ENCODE peak calls at places on chromosomes 12 and 14, in eight cellular contexts. K is HepG2; X is pancreas; M is heart right ventricle; J is thoracic aorta; U is K562; L is A549; C is CD8-positive, alpha-beta T cell. V is an unnamed sample.

GRCh38 chr12:4056910-4057845 is 184.0 kb upstream of the PARP11 start:
- ATAC-seq in X (peak), K (peak), C (no peak), J (no peak), M (no peak), L (no peak), U (no peak), V (no peak)

GRCh38 chr12:45775964-45776363 is 46.5 kb downstream of the ARID2 start:
- ATAC-seq in K (no peak), U (no peak), M (peak), C (no peak), L (no peak), J (no peak), X (no peak), V (no peak)

GRCh38 chr12:107731376-107731775 is 29.6 kb downstream of the PRDM4 start:
- ATAC-seq in C (no peak), M (no peak), J (no peak), U (no peak), L (peak), K (no peak), X (no peak), V (no peak)

GRCh38 chr14:65073605-65074201 is 28.6 kb downstream of the MAX start:
- ATAC-seq in K (peak), C (no peak), M (no peak), U (peak), L (no peak), X (no peak), J (no peak), V (no peak)

GRCh38 chr12:118015306-118015705 is 1.2 kb upstream of the RFC5 start:
- ATAC-seq in K (no peak), M (no peak), L (no peak), J (no peak), U (no peak), C (no peak), X (no peak), V (no peak)

GRCh38 chr12:54598966-54599365 is 10.5 kb upstream of the PPP1R1A start:
- ATAC-seq in M (no peak), X (no peak), L (no peak), C (no peak), K (no peak), J (no peak), U (no peak), V (no peak)

GRCh38 chr14:89202413-89202812 is 214.6 kb downstream of the FOXN3 start:
- ATAC-seq in L (no peak), J (no peak), K (no peak), X (no peak), U (no peak), M (no peak), C (no peak), V (no peak)

GRCh38 chr12:58425481-58426392 is 484.4 kb downstream of the ATP23 start:
- ATAC-seq in C (no peak), M (no peak), J (peak), L (peak), K (peak), X (peak), U (no peak), V (peak)

GRCh38 chr12:10716704-10717315 is 6.3 kb downstream of the YBX3 start:
- ATAC-seq in U (no peak), C (no peak), J (peak), M (peak), L (peak), X (peak), K (no peak), V (peak)

GRCh38 chr12:104877107-104877705 is 80.9 kb downstream of the SLC41A2 start:
- ATAC-seq in U (peak), J (no peak), L (peak), X (peak), C (no peak), M (peak), K (no peak), V (peak)

GRCh38 chr12:27552886-27553560 is 29.0 kb downstream of the PPFIBP1 start:
- ATAC-seq in L (no peak), K (peak), J (no peak), U (no peak), X (no peak), M (no peak), C (no peak), V (no peak)

GRCh38 chr14:101627913-101628257 is 66.6 kb downstream of the DIO3 start:
- ATAC-seq in X (no peak), C (no peak), J (no peak), K (no peak), U (no peak), M (no peak), L (no peak), V (no peak)

GRCh38 chr14:73476451-73476905 is 14.3 kb upstream of the RIOX1 start:
- ATAC-seq in C (no peak), M (no peak), L (no peak), X (no peak), K (no peak), U (no peak), J (no peak), V (no peak)

GRCh38 chr12:108645686-108646596 is 12.2 kb upstream of the SELPLG start:
- ATAC-seq in K (no peak), C (no peak), J (no peak), M (no peak), X (no peak), U (no peak), L (no peak), V (no peak)

GRCh38 chr14:24959791-24960331 is 90.1 kb downstream of the STXBP6 start:
- ATAC-seq in J (no peak), X (peak), M (peak), U (no peak), C (no peak), K (peak), L (no peak), V (peak)

GRCh38 chr14:100546051-100546443 is 41.2 kb downstream of the BEGAIN start:
- ATAC-seq in L (no peak), K (no peak), C (peak), M (no peak), J (no peak), X (no peak), U (peak), V (peak)

GRCh38 chr14:29227631-29228030 is 461.0 kb downstream of the FOXG1 start:
- ATAC-seq in L (no peak), J (no peak), M (no peak), U (no peak), K (no peak), C (no peak), X (no peak), V (no peak)

GRCh38 chr14:29216774-29217232 is 450.2 kb downstream of the FOXG1 start:
- ATAC-seq in J (no peak), U (no peak), X (no peak), M (no peak), L (no peak), K (peak), C (no peak), V (no peak)

GRCh38 chr14:29217813-29218450 is 451.3 kb downstream of the FOXG1 start:
- ATAC-seq in K (peak), J (no peak), C (no peak), X (no peak), M (no peak), L (no peak), U (no peak), V (no peak)

GRCh38 chr14:29220077-29220476 is 453.5 kb downstream of the FOXG1 start:
- ATAC-seq in U (no peak), L (no peak), X (no peak), C (no peak), K (peak), J (no peak), M (no peak), V (no peak)

DNA sequence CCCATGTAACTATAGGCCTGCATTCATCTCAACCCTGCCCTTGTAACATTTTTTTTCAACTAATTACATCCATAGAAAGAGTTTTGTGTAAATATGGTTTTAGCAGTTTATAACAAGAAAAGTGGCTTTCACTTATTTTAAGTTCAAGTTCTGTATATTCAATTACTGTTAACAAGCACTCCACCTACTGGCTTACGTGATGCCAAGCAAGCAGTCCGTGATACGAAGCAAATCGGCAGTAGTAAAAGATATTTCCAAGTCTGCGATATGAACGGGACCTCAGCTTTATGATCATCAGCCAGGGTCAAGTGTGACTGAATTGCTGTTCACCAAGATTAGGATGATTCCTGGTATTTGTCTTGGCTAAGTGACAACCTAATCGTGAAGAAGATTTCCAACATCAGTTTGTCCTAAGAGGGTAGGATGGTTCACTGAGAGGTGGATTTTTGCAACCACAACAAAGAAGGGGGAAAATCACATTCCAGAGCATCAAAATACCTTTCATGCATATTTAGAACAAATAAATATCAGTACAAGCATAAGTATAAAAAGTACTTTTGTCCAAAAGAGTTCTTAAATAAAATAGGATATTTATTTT is 456.2 kb downstream of the FOXG1 start:
- ATAC-seq in L (no peak), M (no peak), J (no peak), C (no peak), U (no peak), K (peak), X (peak), V (no peak)
- TF ChIP-seq CTCF in L (peak), M (peak), J (no peak), C (no peak), U (peak), K (peak), X (no peak), V (peak)

DNA sequence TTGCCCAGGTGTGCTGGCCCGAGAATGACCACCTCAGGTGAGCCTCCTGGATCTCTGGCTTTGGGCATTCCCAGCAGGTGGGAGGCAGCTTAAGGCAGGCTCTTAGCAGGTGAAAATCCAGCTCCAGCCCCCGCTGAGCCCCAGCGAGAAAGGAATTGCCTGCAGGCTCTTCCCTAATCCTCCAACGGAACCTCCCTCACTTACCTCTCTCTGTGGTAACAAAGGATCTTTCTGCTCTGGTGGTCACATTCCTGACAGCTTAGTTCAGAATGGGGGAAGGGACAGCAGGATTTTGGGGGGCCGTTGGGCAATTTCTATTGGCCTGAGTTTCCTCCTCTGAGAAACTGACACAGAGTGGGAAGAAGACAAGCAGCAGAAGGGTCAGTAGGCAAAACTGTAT is 116.0 kb upstream of the LHX5 start:
- ATAC-seq in J (no peak), C (no peak), L (no peak), X (no peak), U (no peak), M (no peak), K (no peak), V (no peak)
- H3K4me3 ChIP-seq in J (no peak), C (no peak), L (no peak), X (no peak), U (no peak), M (no peak), K (no peak), V (no peak)

DNA sequence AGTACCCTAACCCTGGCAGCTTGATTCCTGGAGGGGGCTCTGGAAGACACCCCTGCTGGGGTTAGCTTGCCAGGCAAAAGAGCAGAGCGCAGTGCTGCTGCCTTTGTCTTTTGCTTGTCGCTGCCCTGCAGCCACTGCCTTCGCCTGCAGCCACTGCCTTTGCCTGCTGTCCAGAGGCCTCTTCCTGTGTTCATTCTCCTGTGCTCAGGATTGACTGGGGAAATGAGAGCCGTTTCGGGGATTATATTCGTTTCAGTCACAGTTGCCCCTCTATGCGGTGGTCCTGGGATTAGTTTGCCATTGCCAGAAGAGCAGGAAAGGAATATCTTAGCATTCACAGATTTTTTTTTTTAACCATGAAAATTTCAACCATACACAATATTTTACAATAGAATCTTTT is 34.3 kb downstream of the ZNF664 start:
- ATAC-seq in K (no peak), U (peak), M (no peak), J (no peak), X (no peak), L (no peak), C (no peak), V (no peak)
- H3K27ac ChIP-seq in K (no peak), U (no peak), M (no peak), J (no peak), X (no peak), L (no peak), C (no peak), V (no peak)

DNA sequence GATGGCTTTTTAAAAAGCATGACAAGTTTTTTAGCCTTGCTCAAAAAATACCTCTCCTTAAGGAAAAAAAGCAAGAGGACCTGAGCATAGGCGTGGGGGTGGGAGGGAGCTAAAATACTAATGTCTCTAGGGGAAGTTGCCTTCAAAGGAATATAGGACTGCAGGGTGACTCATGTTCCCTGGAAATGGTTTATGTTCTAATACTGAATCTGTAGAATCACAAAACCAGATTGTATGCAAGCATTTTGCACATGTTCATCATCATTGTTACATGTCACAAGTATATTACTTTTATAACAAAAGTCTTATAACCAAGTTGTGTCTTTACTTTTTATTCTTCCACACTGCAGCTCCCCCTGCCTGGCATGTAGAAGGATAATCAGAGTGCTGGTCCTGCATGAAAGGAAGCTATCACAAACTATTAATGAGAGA is 36.6 kb downstream of the GPR135 start:
- ATAC-seq in K (no peak), L (no peak), J (peak), M (peak), C (no peak), X (no peak), U (no peak), V (peak)
- TF ChIP-seq CTCF in K (no peak), L (no peak), J (peak), M (peak), C (no peak), X (no peak), U (no peak), V (peak)

GRCh38 chr14:74614508-74615495 is 2.8 kb upstream of the LTBP2 start:
- ATAC-seq in L (no peak), C (no peak), M (no peak), U (no peak), X (no peak), J (no peak), K (no peak), V (no peak)

GRCh38 chr14:74612346-74613021 is 447 bp upstream of the LTBP2 start:
- ATAC-seq in U (peak), C (peak), X (peak), J (peak), L (peak), M (peak), K (peak), V (peak)

GRCh38 chr14:74611672-74612345 is at the start of gene LTBP2:
- ATAC-seq in J (no peak), M (peak), L (peak), C (peak), X (peak), U (peak), K (peak), V (peak)

GRCh38 chr14:74610866-74611671 is 968 bp downstream of the LTBP2 start:
- ATAC-seq in J (no peak), K (no peak), L (no peak), C (no peak), X (no peak), M (no peak), U (no peak), V (no peak)

DNA sequence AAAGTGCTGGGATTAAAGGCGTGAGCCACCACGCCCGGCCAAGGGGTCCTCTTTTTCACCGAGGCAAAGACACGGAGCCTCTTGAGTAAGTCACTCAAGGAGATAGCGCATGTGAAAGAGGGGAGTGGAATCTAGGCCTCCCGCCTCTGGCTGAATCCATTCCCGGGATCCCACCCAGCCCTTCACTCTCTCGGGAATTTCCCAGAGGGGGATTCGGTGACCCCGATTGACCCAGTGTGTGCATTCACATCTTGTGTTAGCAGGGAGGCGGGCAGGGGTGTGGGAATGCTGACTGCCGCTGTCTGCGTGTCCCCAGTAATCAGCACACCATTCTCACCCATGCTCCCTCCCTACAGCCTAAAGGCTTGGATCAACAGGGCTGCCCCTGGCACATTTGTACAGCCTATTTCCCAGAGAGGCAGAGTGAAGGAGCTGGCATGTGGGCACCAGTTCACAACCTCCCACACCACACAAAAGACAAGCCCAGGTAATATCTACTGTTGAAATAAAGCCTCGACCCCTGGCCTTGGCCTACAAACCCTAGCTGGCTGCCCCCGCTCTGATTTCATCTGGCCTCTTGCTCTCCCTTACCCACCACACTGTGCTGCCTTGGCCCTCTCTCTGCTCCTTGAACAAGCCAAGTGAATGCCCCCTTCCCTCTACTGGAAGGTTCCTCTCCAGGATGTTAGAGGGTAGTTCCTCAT is 1.3 kb upstream of the LTBP2 start:
- ATAC-seq in U (no peak), K (no peak), L (no peak), C (no peak), J (no peak), M (no peak), X (no peak), V (no peak)
- H3K4me3 ChIP-seq in U (no peak), K (peak), L (no peak), C (no peak), J (peak), M (peak), X (no peak), V (no peak)

DNA sequence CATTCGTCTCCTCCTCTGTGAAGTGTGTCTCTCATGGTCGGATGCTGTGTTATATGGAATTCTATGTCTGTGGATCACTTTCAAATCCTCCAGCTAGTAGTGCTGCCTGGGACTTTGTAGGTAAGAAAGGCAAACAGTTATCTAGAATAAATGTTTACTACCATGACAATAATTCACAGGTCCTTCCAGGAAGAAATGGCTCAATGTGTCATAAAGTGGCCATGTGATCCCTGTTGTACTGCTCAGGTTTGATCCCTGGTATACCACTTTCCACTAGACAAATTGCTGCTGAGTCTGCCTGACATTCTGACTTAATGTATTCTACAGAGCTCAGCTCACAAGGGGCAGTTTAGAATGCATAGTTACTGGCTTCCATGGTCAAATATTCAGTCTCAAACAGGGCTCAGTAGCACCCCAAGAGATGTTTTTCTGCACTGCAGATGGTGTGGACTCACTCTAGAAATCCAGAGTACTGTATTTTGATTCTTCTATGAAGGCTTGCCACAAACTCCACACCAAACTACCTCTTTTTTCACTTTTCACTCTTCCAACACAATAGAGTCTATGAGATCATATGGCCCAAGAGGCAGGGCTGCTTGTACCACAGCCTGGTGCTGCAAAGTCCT is 21.8 kb downstream of the TSHR start:
- ATAC-seq in U (peak), M (no peak), J (no peak), K (peak), C (no peak), L (peak), X (peak), V (no peak)
- H3K27ac ChIP-seq in U (no peak), M (no peak), J (no peak), K (no peak), C (no peak), L (no peak), X (no peak), V (no peak)

DNA sequence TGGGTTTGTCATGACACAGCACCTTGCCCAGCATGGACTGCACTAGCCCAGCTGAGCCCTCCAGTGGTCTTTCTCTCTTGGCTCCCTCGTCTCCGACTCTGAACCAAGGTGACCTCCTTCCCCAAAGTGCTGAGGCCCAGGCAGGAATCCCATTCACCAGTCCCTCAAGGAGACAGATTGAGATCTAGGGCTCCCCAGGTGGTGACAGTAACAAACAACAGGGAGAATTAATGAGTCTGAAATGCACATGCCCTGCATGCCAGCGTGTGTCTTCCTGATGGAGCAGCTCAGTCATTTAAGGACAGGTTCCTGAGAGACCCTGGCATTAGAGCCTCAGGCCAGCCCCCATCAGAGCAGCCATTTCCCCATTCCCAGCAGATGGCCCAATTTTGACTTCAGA is 51.4 kb upstream of the OAS1 start:
- ATAC-seq in M (no peak), K (peak), L (peak), X (no peak), C (no peak), J (no peak), U (no peak), V (no peak)
- TF ChIP-seq CTCF in M (no peak), K (peak), L (peak), X (no peak), C (no peak), J (no peak), U (peak), V (no peak)

GRCh38 chr14:103625361-103626095 is 3.5 kb upstream of the KLC1 start:
- ATAC-seq in X (no peak), L (no peak), J (no peak), C (peak), K (no peak), M (no peak), U (no peak), V (no peak)
- H3K4me3 ChIP-seq in X (no peak), L (no peak), J (peak), C (peak), K (peak), M (no peak), U (no peak), V (no peak)

GRCh38 chr12:116537149-116537904 is 21.9 kb upstream of the MAP1LC3B2 start:
- ATAC-seq in K (no peak), M (no peak), X (no peak), L (no peak), J (no peak), C (no peak), U (no peak), V (no peak)
- H3K27ac ChIP-seq in K (no peak), M (no peak), X (no peak), L (no peak), J (no peak), C (no peak), U (no peak), V (no peak)